ENCODE peak calls at places on chromosomes 4 and X, in nine cellular contexts. One of them, this sample, is unnamed.
A peak's percentile ranks its signal among the peaks of the same experiment; 100 is the strongest.

GRCh38 chr4:136319789-136320470 is 1212.4 kb downstream of the PCDH18 start:
- DNase-seq in aorta: no peak
- DNase-seq in heart right ventricle: no peak
- DNase-seq in small intestine: no peak
- DNase-seq in fibroblast of lung: no peak
- DNase-seq in GM23248: no peak
- DNase-seq in HepG2: peak; percentile 5
- DNase-seq in SK-N-SH: no peak
- DNase-seq in psoas muscle: no peak
- DNase-seq in this sample: no peak

GRCh38 chr4:71130827-71131603 is 137.6 kb downstream of the DCK start:
- DNase-seq in aorta: no peak
- DNase-seq in heart right ventricle: no peak
- DNase-seq in small intestine: peak; percentile 45
- DNase-seq in fibroblast of lung: peak; percentile 61
- DNase-seq in GM23248: peak; percentile 92
- DNase-seq in HepG2: no peak
- DNase-seq in SK-N-SH: no peak
- DNase-seq in psoas muscle: no peak
- DNase-seq in this sample: no peak

GRCh38 chrX:123217728-123218127 is 33.6 kb downstream of the GRIA3 start:
- DNase-seq in aorta: no peak
- DNase-seq in heart right ventricle: no peak
- DNase-seq in small intestine: no peak
- DNase-seq in fibroblast of lung: no peak
- DNase-seq in GM23248: no peak
- DNase-seq in HepG2: no peak
- DNase-seq in SK-N-SH: no peak
- DNase-seq in psoas muscle: no peak
- DNase-seq in this sample: no peak

GRCh38 chr4:168019019-168019651 is 73.2 kb upstream of the ANXA10 start:
- DNase-seq in aorta: no peak
- DNase-seq in heart right ventricle: no peak
- DNase-seq in small intestine: no peak
- DNase-seq in fibroblast of lung: no peak
- DNase-seq in GM23248: peak; percentile 58
- DNase-seq in HepG2: no peak
- DNase-seq in SK-N-SH: no peak
- DNase-seq in psoas muscle: no peak
- DNase-seq in this sample: no peak

GRCh38 chr4:110663738-110664444 is 41.0 kb upstream of the PITX2 start:
- DNase-seq in aorta: no peak
- DNase-seq in heart right ventricle: no peak
- DNase-seq in small intestine: peak; percentile 16
- DNase-seq in fibroblast of lung: peak; percentile 59
- DNase-seq in GM23248: peak; percentile 81
- DNase-seq in HepG2: no peak
- DNase-seq in SK-N-SH: no peak
- DNase-seq in psoas muscle: no peak
- DNase-seq in this sample: no peak

GRCh38 chrX:115602729-115603389 is 41.9 kb downstream of the PLS3 start:
- DNase-seq in aorta: no peak
- DNase-seq in heart right ventricle: no peak
- DNase-seq in small intestine: no peak
- DNase-seq in fibroblast of lung: no peak
- DNase-seq in GM23248: peak; percentile 54
- DNase-seq in HepG2: no peak
- DNase-seq in SK-N-SH: no peak
- DNase-seq in psoas muscle: no peak
- DNase-seq in this sample: no peak

GRCh38 chr4:166502660-166503059 is 629.6 kb downstream of the TLL1 start:
- DNase-seq in aorta: no peak
- DNase-seq in heart right ventricle: no peak
- DNase-seq in small intestine: no peak
- DNase-seq in fibroblast of lung: no peak
- DNase-seq in GM23248: no peak
- DNase-seq in HepG2: no peak
- DNase-seq in SK-N-SH: no peak
- DNase-seq in psoas muscle: no peak
- DNase-seq in this sample: no peak

GRCh38 chrX:119549327-119550016 is 15.7 kb downstream of the STEEP1 start:
- DNase-seq in aorta: no peak
- DNase-seq in heart right ventricle: no peak
- DNase-seq in small intestine: no peak
- DNase-seq in fibroblast of lung: no peak
- DNase-seq in GM23248: no peak
- DNase-seq in HepG2: no peak
- DNase-seq in SK-N-SH: no peak
- DNase-seq in psoas muscle: no peak
- DNase-seq in this sample: no peak

GRCh38 chr4:1403591-1404572 is 2.4 kb downstream of the NKX1-1 start:
- DNase-seq in aorta: peak; percentile 29
- DNase-seq in heart right ventricle: no peak
- DNase-seq in small intestine: no peak
- DNase-seq in fibroblast of lung: no peak
- DNase-seq in GM23248: peak; percentile 30
- DNase-seq in HepG2: no peak
- DNase-seq in SK-N-SH: peak; percentile 50
- DNase-seq in psoas muscle: no peak
- DNase-seq in this sample: no peak

GRCh38 chrX:49846545-49846944 is 17.4 kb downstream of the PAGE4 start:
- DNase-seq in aorta: no peak
- DNase-seq in heart right ventricle: no peak
- DNase-seq in small intestine: no peak
- DNase-seq in fibroblast of lung: no peak
- DNase-seq in GM23248: no peak
- DNase-seq in HepG2: no peak
- DNase-seq in SK-N-SH: no peak
- DNase-seq in psoas muscle: no peak
- DNase-seq in this sample: no peak

GRCh38 chr4:2817701-2818350 is 24.9 kb downstream of the SH3BP2 start:
- DNase-seq in aorta: no peak
- DNase-seq in heart right ventricle: peak; percentile 28
- DNase-seq in small intestine: peak; percentile 63
- DNase-seq in fibroblast of lung: no peak
- DNase-seq in GM23248: peak; percentile 53
- DNase-seq in HepG2: no peak
- DNase-seq in SK-N-SH: peak; percentile 95
- DNase-seq in psoas muscle: peak; percentile 19
- DNase-seq in this sample: no peak

GRCh38 chr4:17769406-17770174 is 11.8 kb downstream of the FAM184B start:
- DNase-seq in aorta: no peak
- DNase-seq in heart right ventricle: no peak
- DNase-seq in small intestine: no peak
- DNase-seq in fibroblast of lung: no peak
- DNase-seq in GM23248: no peak
- DNase-seq in HepG2: no peak
- DNase-seq in SK-N-SH: no peak
- DNase-seq in psoas muscle: no peak
- DNase-seq in this sample: no peak

GRCh38 chr4:8280876-8281440 is 11.4 kb downstream of the HTRA3 start:
- DNase-seq in aorta: no peak
- DNase-seq in heart right ventricle: peak; percentile 9
- DNase-seq in small intestine: no peak
- DNase-seq in fibroblast of lung: no peak
- DNase-seq in GM23248: no peak
- DNase-seq in HepG2: no peak
- DNase-seq in SK-N-SH: no peak
- DNase-seq in psoas muscle: no peak
- DNase-seq in this sample: no peak

GRCh38 chr4:8280158-8280875 is 10.8 kb downstream of the HTRA3 start:
- DNase-seq in aorta: peak; percentile 44
- DNase-seq in heart right ventricle: no peak
- DNase-seq in small intestine: no peak
- DNase-seq in fibroblast of lung: no peak
- DNase-seq in GM23248: no peak
- DNase-seq in HepG2: no peak
- DNase-seq in SK-N-SH: no peak
- DNase-seq in psoas muscle: peak; percentile 12
- DNase-seq in this sample: no peak

GRCh38 chr4:8278421-8279287 is 9.1 kb downstream of the HTRA3 start:
- DNase-seq in aorta: peak; percentile 74
- DNase-seq in heart right ventricle: peak; percentile 28
- DNase-seq in small intestine: no peak
- DNase-seq in fibroblast of lung: peak; percentile 93
- DNase-seq in GM23248: peak; percentile 89
- DNase-seq in HepG2: no peak
- DNase-seq in SK-N-SH: no peak
- DNase-seq in psoas muscle: peak; percentile 52
- DNase-seq in this sample: no peak

GRCh38 chr4:8278009-8278395 is 8.4 kb downstream of the HTRA3 start:
- DNase-seq in aorta: peak; percentile 53
- DNase-seq in heart right ventricle: peak; percentile 18
- DNase-seq in small intestine: no peak
- DNase-seq in fibroblast of lung: peak; percentile 37
- DNase-seq in GM23248: peak; percentile 57
- DNase-seq in HepG2: no peak
- DNase-seq in SK-N-SH: no peak
- DNase-seq in psoas muscle: no peak
- DNase-seq in this sample: no peak

DNA sequence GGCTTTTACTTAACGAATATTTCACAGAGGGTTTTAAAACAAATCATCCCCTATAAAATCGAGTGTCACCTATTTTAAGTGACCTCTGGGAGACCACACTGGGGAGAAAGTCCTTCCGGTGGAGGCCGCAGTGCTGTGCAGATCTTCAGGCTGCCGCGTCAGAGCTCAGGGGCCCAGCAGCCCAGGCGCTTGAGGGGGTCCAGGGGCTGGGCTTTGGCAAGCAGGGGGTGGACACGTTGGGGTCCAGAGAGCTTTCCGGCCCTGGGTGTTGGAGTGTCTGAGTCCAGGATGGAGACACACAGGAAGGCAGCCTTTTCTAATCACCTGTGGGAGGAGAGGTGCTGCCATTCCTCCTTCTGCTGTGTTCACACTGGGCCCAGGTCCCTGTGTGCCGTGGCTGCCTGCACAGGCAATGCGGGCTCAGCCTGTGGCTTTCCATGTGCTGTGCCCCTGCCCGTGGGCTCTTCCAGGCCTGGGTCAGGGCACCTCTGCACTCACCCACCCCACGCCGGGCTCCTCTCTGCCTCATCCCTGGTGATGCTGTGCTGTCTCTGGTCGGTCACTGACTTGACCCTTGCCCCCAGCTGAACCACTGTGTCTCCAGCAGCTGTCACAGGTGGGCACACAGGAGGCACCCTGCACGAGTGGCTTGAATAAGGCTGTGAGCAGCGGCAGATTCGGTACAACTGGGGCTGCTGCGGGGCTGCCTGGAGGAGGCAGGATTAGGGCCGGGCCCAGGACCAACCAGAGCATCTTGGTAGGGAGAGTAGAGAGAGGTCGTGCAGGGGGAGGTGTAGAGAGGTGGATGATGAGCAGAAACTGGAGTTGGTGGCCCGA is 10.0 kb downstream of the HTRA3 start:
- DNase-seq in aorta: peak; percentile 48
- DNase-seq in heart right ventricle: peak; percentile 9
- DNase-seq in small intestine: no peak
- DNase-seq in fibroblast of lung: no peak
- DNase-seq in GM23248: no peak
- DNase-seq in HepG2: no peak
- DNase-seq in SK-N-SH: no peak
- DNase-seq in psoas muscle: no peak
- DNase-seq in this sample: no peak
- H3K4me1 ChIP-seq in aorta: no peaks in the 10 kb centered on the region
- H3K4me1 ChIP-seq in heart right ventricle: peaks cover 51% of the 10 kb centered on the region
- H3K4me1 ChIP-seq in small intestine: no peaks in the 10 kb centered on the region
- H3K4me1 ChIP-seq in fibroblast of lung: peaks cover 29% of the 10 kb centered on the region
- H3K4me1 ChIP-seq in GM23248: peaks cover 38% of the 10 kb centered on the region
- H3K4me1 ChIP-seq in HepG2: no peaks in the 10 kb centered on the region
- H3K4me1 ChIP-seq in SK-N-SH: peaks cover 27% of the 10 kb centered on the region
- H3K4me1 ChIP-seq in psoas muscle: peaks cover 40% of the 10 kb centered on the region
- H3K4me1 ChIP-seq in this sample: no peaks in the 10 kb centered on the region

DNA sequence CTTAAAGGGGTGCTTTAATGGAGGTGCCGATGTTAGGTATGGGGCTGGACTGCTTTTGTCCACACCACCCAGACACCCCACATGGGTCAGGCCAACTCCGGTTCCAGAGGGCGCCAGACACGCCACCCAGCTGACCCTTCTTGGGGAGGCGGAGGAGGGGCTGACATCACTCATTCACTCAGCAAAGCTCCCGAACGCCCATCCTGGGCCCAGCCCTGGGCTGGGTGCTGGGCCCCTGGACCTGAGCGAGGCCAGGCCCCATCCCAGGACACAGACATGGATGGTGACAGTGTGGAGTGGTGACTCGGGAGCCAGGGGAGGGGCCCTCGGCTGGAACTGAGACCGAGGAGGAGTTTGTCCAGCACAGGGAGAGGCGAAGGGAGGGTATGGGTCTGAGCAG is 28.1 kb downstream of the MAN2B2 start:
- DNase-seq in aorta: no peak
- DNase-seq in heart right ventricle: no peak
- DNase-seq in small intestine: no peak
- DNase-seq in fibroblast of lung: no peak
- DNase-seq in GM23248: no peak
- DNase-seq in HepG2: no peak
- DNase-seq in SK-N-SH: no peak
- DNase-seq in psoas muscle: no peak
- DNase-seq in this sample: no peak
- H3K4me1 ChIP-seq in aorta: no peaks in the 10 kb centered on the region
- H3K4me1 ChIP-seq in heart right ventricle: no peaks in the 10 kb centered on the region
- H3K4me1 ChIP-seq in small intestine: no peaks in the 10 kb centered on the region
- H3K4me1 ChIP-seq in fibroblast of lung: no peaks in the 10 kb centered on the region
- H3K4me1 ChIP-seq in GM23248: no peaks in the 10 kb centered on the region
- H3K4me1 ChIP-seq in HepG2: peaks cover 20% of the 10 kb centered on the region
- H3K4me1 ChIP-seq in SK-N-SH: no peaks in the 10 kb centered on the region
- H3K4me1 ChIP-seq in psoas muscle: no peaks in the 10 kb centered on the region
- H3K4me1 ChIP-seq in this sample: no peaks in the 10 kb centered on the region

GRCh38 chr4:41426523-41426922 is 111.4 kb upstream of the LIMCH1 start:
- DNase-seq in aorta: no peak
- DNase-seq in heart right ventricle: no peak
- DNase-seq in small intestine: no peak
- DNase-seq in fibroblast of lung: peak; percentile 56
- DNase-seq in GM23248: no peak
- DNase-seq in HepG2: no peak
- DNase-seq in SK-N-SH: no peak
- DNase-seq in psoas muscle: no peak
- DNase-seq in this sample: no peak
- H3K4me1 ChIP-seq in aorta: peaks cover 9% of the 10 kb centered on the region
- H3K4me1 ChIP-seq in heart right ventricle: peaks cover 4% of the 10 kb centered on the region
- H3K4me1 ChIP-seq in small intestine: no peaks in the 10 kb centered on the region
- H3K4me1 ChIP-seq in fibroblast of lung: no peaks in the 10 kb centered on the region
- H3K4me1 ChIP-seq in GM23248: no peaks in the 10 kb centered on the region
- H3K4me1 ChIP-seq in HepG2: no peaks in the 10 kb centered on the region
- H3K4me1 ChIP-seq in SK-N-SH: peaks cover 9% of the 10 kb centered on the region
- H3K4me1 ChIP-seq in psoas muscle: peaks cover 38% of the 10 kb centered on the region
- H3K4me1 ChIP-seq in this sample: peaks cover 44% of the 10 kb centered on the region

DNA sequence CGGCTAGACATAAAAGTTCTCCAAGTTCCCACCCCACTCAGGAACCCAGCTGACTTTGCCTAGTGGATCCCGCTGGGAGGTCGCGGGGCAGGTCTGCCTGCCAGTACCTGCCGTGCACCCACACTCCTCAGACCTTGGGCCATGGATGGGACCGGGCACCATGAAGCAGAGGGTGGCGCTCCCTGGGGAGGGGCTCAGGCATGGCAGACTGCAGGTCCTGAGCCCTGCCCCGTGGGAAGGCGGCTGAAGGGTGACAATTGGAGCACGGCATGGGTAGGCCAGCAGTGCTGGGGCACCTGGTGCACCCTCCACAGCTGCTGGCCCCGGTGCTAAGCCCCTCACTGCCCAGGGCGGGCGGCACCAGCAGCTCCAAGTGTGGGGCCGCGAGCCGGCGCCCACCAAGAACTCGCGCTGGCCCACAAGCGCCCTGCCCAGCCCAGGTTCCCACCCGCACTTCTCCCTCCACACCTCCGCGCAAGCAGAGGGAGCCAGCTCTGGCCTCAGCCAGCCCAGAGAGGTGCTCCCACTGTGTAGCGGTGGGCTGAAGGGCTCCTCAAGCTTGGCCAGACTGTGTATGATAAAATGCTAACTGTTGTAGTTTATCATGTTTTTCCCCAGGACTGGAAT is 63.1 kb downstream of the UGT2A2 start:
- DNase-seq in aorta: peak; percentile 37
- DNase-seq in heart right ventricle: no peak
- DNase-seq in small intestine: no peak
- DNase-seq in fibroblast of lung: no peak
- DNase-seq in GM23248: no peak
- DNase-seq in HepG2: no peak
- DNase-seq in SK-N-SH: no peak
- DNase-seq in psoas muscle: no peak
- DNase-seq in this sample: no peak
- H3K4me1 ChIP-seq in aorta: no peaks in the 10 kb centered on the region
- H3K4me1 ChIP-seq in heart right ventricle: no peaks in the 10 kb centered on the region
- H3K4me1 ChIP-seq in small intestine: no peaks in the 10 kb centered on the region
- H3K4me1 ChIP-seq in fibroblast of lung: no peaks in the 10 kb centered on the region
- H3K4me1 ChIP-seq in GM23248: no peaks in the 10 kb centered on the region
- H3K4me1 ChIP-seq in HepG2: no peaks in the 10 kb centered on the region
- H3K4me1 ChIP-seq in SK-N-SH: no peaks in the 10 kb centered on the region
- H3K4me1 ChIP-seq in psoas muscle: no peaks in the 10 kb centered on the region
- H3K4me1 ChIP-seq in this sample: no peaks in the 10 kb centered on the region

This sample was measured in HAP-1.